ENCODE peak calls at places on chromosomes 3 and 15, in nine cellular contexts. I is HFFc6, W is heart left ventricle, N is brain microvascular endothelial cell, A is WTC11, U is fibroblast of mammary gland, B is ovary, V is kidney epithelial cell, H is cardiac muscle cell. O is an unnamed sample.

GRCh38 chr15:74208901-74209559 is 6.4 kb upstream of the STRA6 start:
- DNase-seq in I (no peak), N (no peak), B (no peak), H (peak; percentile 58), U (no peak), V (peak; percentile 55), W (no peak), A (peak; percentile 71), O (peak; percentile 55)

GRCh38 chr3:23404241-23404640 is 201.1 kb downstream of the UBE2E2 start:
- DNase-seq in U (no peak), I (no peak), H (no peak), A (no peak), N (no peak), V (no peak), W (no peak), B (no peak), O (no peak)

GRCh38 chr3:132354916-132355702 is 37.9 kb downstream of the ACP3 start:
- DNase-seq in W (no peak), N (no peak), U (no peak), B (no peak), A (no peak), V (peak; percentile 10), H (no peak), I (no peak), O (no peak)

GRCh38 chr15:98802187-98802586 is 153.8 kb downstream of the IGF1R start:
- DNase-seq in A (no peak), I (no peak), B (no peak), W (no peak), H (no peak), V (no peak), U (no peak), N (no peak), O (no peak)

GRCh38 chr15:62483817-62484216 is 318.7 kb upstream of the C2CD4B start:
- DNase-seq in B (peak; percentile 37), A (no peak), U (peak; percentile 72), I (no peak), H (peak; percentile 61), N (no peak), V (no peak), W (peak; percentile 55), O (no peak)

GRCh38 chr15:70863450-70864218 is 9.7 kb upstream of the LARP6 start:
- DNase-seq in I (peak; percentile 71), A (no peak), W (peak; percentile 47), H (peak; percentile 87), U (peak; percentile 85), N (peak; percentile 90), B (no peak), V (peak; percentile 50), O (no peak)

GRCh38 chr3:170680593-170680992 is 94.7 kb upstream of the SLC7A14 start:
- DNase-seq in W (no peak), H (no peak), U (no peak), B (no peak), I (no peak), N (no peak), A (no peak), V (no peak), O (no peak)

GRCh38 chr15:48978638-48979037 is 14.9 kb upstream of the SHC4 start:
- DNase-seq in I (no peak), A (no peak), H (no peak), U (no peak), B (no peak), V (no peak), W (no peak), N (no peak), O (no peak)

GRCh38 chr15:56222302-56222701 is 21.4 kb downstream of the RFX7 start:
- DNase-seq in N (no peak), W (no peak), A (no peak), V (no peak), B (no peak), U (no peak), I (no peak), H (no peak), O (no peak)

GRCh38 chr3:188133646-188134045 is 20.3 kb upstream of the LPP start:
- DNase-seq in A (no peak), H (peak; percentile 42), U (peak; percentile 83), B (no peak), V (no peak), N (peak; percentile 82), W (no peak), I (no peak), O (no peak)

GRCh38 chr15:38041576-38041975 is 107.1 kb downstream of the TMCO5A start:
- DNase-seq in W (no peak), U (peak; percentile 66), A (no peak), H (peak; percentile 70), B (no peak), N (no peak), I (peak; percentile 81), V (no peak), O (no peak)

GRCh38 chr3:10363935-10364334 is 43.0 kb upstream of the SEC13 start:
- DNase-seq in V (no peak), A (no peak), H (no peak), I (peak; percentile 26), U (no peak), W (no peak), N (no peak), B (no peak), O (no peak)

GRCh38 chr3:195105389-195105788 is 165.6 kb downstream of the XXYLT1 start:
- DNase-seq in N (no peak), V (no peak), U (no peak), H (no peak), A (no peak), W (no peak), I (no peak), B (no peak), O (no peak)

GRCh38 chr3:52024765-52025452 is 29.2 kb upstream of the RPL29 start:
- DNase-seq in W (no peak), A (no peak), H (no peak), V (no peak), N (no peak), U (no peak), B (no peak), I (no peak), O (no peak)

GRCh38 chr3:52022323-52023100 is 26.8 kb upstream of the RPL29 start:
- DNase-seq in U (peak; percentile 29), H (no peak), A (no peak), B (no peak), N (no peak), I (peak; percentile 48), W (peak; percentile 85), V (no peak), O (no peak)

GRCh38 chr3:52025453-52025852 is 29.8 kb upstream of the RPL29 start:
- DNase-seq in B (no peak), I (no peak), W (no peak), V (no peak), A (no peak), H (no peak), N (no peak), U (no peak), O (no peak)

GRCh38 chr3:52023101-52023770 is 27.5 kb upstream of the RPL29 start:
- DNase-seq in B (no peak), N (no peak), U (no peak), A (no peak), V (no peak), W (no peak), H (no peak), I (no peak), O (no peak)

DNA sequence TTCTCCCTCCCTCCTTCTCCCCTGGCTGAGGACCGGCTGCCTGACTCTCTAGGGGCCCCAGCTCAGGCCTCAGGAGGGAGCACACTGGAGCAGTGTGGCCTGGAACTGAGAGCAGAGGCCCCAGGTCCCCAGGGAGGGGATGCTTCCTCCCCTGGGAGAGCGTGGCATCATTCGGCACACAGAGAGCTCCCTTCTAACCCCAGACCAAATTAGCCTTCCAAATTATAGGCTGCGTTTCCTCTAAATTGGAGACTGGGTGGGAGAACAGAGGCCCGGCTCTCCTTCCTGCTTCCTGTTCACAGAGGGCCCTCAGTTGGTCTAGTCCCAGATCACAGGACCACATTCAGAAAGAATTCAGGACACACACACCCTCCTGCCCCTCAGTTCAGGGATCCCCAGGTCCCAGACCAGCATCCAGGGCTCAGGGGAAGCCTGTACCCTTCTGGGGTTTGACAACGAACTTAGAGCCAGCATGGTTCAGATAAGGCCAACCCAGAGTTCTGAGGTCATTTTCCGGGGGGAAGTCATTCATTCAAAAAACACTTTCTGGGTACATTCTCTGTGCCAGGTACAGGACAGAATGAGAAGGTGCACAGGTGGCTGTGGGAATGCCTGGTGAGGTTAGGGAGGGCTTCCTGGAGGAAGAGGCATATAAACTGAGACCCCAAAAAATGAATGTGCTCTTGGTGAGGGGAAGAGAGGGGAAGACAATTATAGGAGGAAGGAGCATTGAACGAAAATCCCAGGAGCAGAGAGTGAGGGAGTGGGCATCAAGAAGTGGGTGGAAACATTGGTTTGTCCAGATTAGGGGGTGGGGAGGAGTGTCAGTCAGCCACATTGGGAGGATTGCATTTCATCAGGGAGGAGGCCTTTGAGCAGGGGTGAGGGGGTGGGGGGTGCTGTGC is 28.4 kb upstream of the RPL29 start:
- DNase-seq in H (no peak), N (no peak), U (no peak), B (no peak), W (peak; percentile 46), A (no peak), I (no peak), V (no peak), O (no peak)
- TF ChIP-seq CTCF in H (no peak), N (no peak), U (no peak), B (no peak), W (no peak), A (no peak), I (no peak), V (no peak), O (no peak)

GRCh38 chr3:175304437-175304836 is 445.3 kb downstream of the NAALADL2 start:
- DNase-seq in A (no peak), W (peak; percentile 33), N (no peak), B (no peak), U (no peak), I (no peak), H (no peak), V (no peak), O (no peak)
- TF ChIP-seq CTCF in A (no peak), W (no peak), N (no peak), B (no peak), U (no peak), I (no peak), H (no peak), V (no peak), O (no peak)

GRCh38 chr3:13927295-13927694 is 47.4 kb upstream of the WNT7A start:
- DNase-seq in H (no peak), A (peak; percentile 22), W (no peak), B (no peak), U (no peak), V (no peak), I (no peak), N (no peak), O (no peak)
- TF ChIP-seq CTCF in H (no peak), A (no peak), W (no peak), B (no peak), U (no peak), V (no peak), I (peak; percentile 46), N (peak; percentile 7), O (peak; percentile 24)

GRCh38 chr3:80040113-80040512 is 272.3 kb upstream of the ROBO1 start:
- DNase-seq in A (no peak), B (no peak), V (no peak), N (no peak), W (no peak), H (no peak), U (no peak), I (no peak), O (no peak)

DNA sequence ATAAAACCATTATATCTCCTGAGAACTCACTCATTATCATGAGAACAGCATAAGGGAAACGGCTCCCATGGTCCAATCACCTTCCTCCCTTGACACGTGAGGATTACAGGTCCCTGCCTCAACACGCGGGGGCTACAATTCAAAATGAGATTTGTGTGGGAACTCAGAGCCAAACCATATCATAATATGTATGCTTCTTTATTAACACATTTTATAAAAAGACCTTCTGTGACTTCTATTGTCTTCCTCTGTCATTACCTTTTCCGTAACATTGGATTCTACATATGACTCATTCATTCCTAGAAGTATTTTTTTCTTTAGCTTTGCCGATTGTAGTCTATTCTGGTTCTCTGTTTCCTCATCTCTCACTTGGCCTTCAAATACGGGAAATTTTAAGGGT is 267.2 kb upstream of the ROBO1 start:
- DNase-seq in I (no peak), W (no peak), U (no peak), N (no peak), A (no peak), V (no peak), B (no peak), H (no peak), O (no peak)
- TF ChIP-seq CTCF in I (no peak), W (no peak), U (no peak), N (no peak), A (no peak), V (no peak), B (no peak), H (no peak), O (no peak)